ENCODE peak calls at places on chromosomes 5 and 9, in ten cellular contexts. U, K, R, N, Y, J, D, I, V and H are unnamed samples.

GRCh38 chr9:38081356-38082108 is 12.5 kb upstream of the SHB start:
- DNase-seq in U (no peak), K (no peak), R (no peak), N (no peak), Y (no peak), J (no peak), D (no peak), I (peak), V (no peak), H (no peak)

GRCh38 chr5:137296213-137296702 is 202.9 kb downstream of the SPOCK1 start:
- DNase-seq in U (no peak), K (no peak), R (no peak), N (no peak), Y (no peak), J (no peak), D (no peak), I (no peak), V (no peak), H (no peak)

GRCh38 chr9:138053321-138053868 is 175.8 kb downstream of the CACNA1B start:
- DNase-seq in U (no peak), K (no peak), R (no peak), N (no peak), Y (no peak), J (no peak), D (peak), I (peak), V (no peak), H (no peak)

GRCh38 chr9:37415011-37415719 is 7.3 kb upstream of the GRHPR start:
- DNase-seq in U (peak), K (peak), R (peak), N (peak), Y (peak), J (peak), D (peak), I (peak), V (peak), H (peak)

GRCh38 chr5:126864042-126864688 is 87.2 kb downstream of the LMNB1 start:
- DNase-seq in U (no peak), K (no peak), R (no peak), N (no peak), Y (no peak), J (no peak), D (no peak), I (peak), V (no peak), H (no peak)

GRCh38 chr9:113493080-113493615 is 29.6 kb downstream of the RGS3 start:
- DNase-seq in U (no peak), K (no peak), R (no peak), N (no peak), Y (no peak), J (no peak), D (no peak), I (no peak), V (no peak), H (no peak)

GRCh38 chr9:97366889-97367288 is 45.0 kb upstream of the TDRD7 start:
- DNase-seq in U (no peak), K (peak), R (no peak), N (no peak), Y (no peak), J (no peak), D (no peak), I (no peak), V (no peak), H (no peak)

GRCh38 chr9:592225-592624 is 249.3 kb upstream of the DMRT1 start:
- DNase-seq in U (peak), K (no peak), R (no peak), N (no peak), Y (no peak), J (peak), D (no peak), I (peak), V (no peak), H (no peak)

GRCh38 chr9:110131499-110131898 is 76.5 kb downstream of the C9orf152 start:
- DNase-seq in U (peak), K (no peak), R (no peak), N (no peak), Y (no peak), J (no peak), D (no peak), I (no peak), V (no peak), H (no peak)

GRCh38 chr9:18596920-18597319 is 123.0 kb downstream of the ADAMTSL1 start:
- DNase-seq in U (peak), K (no peak), R (no peak), N (peak), Y (no peak), J (peak), D (no peak), I (no peak), V (no peak), H (no peak)

GRCh38 chr9:19642256-19642655 is 146.6 kb downstream of the SLC24A2 start:
- DNase-seq in U (no peak), K (no peak), R (no peak), N (no peak), Y (no peak), J (no peak), D (no peak), I (no peak), V (no peak), H (no peak)

GRCh38 chr5:108249785-108250100 is 132.2 kb downstream of the FBXL17 start:
- DNase-seq in U (no peak), K (no peak), R (no peak), N (no peak), Y (no peak), J (no peak), D (no peak), I (no peak), V (no peak), H (no peak)

GRCh38 chr5:149002053-149002452 is 60.8 kb downstream of the SH3TC2 start:
- DNase-seq in U (peak), K (no peak), R (no peak), N (peak), Y (no peak), J (peak), D (no peak), I (peak), V (no peak), H (peak)

GRCh38 chr5:168813179-168813968 is 234.2 kb upstream of the PANK3 start:
- DNase-seq in U (no peak), K (no peak), R (no peak), N (no peak), Y (no peak), J (no peak), D (no peak), I (no peak), V (peak), H (no peak)

GRCh38 chr5:38556599-38557308 is at the start of gene LIFR:
- DNase-seq in U (peak), K (peak), R (peak), N (peak), Y (peak), J (peak), D (peak), I (peak), V (peak), H (no peak)

GRCh38 chr5:154858251-154858971 is at the start of gene CNOT8:
- DNase-seq in U (peak), K (peak), R (peak), N (peak), Y (peak), J (peak), D (peak), I (peak), V (peak), H (peak)

GRCh38 chr5:154860123-154860522 is 1.7 kb downstream of the CNOT8 start:
- DNase-seq in U (peak), K (no peak), R (no peak), N (peak), Y (no peak), J (peak), D (peak), I (peak), V (peak), H (no peak)

GRCh38 chr5:154857091-154857533 is 1.3 kb upstream of the CNOT8 start:
- DNase-seq in U (peak), K (peak), R (peak), N (no peak), Y (no peak), J (no peak), D (no peak), I (no peak), V (peak), H (peak)

GRCh38 chr5:154858972-154859950 is 834 bp downstream of the CNOT8 start:
- DNase-seq in U (peak), K (no peak), R (no peak), N (no peak), Y (no peak), J (peak), D (no peak), I (peak), V (no peak), H (no peak)

DNA sequence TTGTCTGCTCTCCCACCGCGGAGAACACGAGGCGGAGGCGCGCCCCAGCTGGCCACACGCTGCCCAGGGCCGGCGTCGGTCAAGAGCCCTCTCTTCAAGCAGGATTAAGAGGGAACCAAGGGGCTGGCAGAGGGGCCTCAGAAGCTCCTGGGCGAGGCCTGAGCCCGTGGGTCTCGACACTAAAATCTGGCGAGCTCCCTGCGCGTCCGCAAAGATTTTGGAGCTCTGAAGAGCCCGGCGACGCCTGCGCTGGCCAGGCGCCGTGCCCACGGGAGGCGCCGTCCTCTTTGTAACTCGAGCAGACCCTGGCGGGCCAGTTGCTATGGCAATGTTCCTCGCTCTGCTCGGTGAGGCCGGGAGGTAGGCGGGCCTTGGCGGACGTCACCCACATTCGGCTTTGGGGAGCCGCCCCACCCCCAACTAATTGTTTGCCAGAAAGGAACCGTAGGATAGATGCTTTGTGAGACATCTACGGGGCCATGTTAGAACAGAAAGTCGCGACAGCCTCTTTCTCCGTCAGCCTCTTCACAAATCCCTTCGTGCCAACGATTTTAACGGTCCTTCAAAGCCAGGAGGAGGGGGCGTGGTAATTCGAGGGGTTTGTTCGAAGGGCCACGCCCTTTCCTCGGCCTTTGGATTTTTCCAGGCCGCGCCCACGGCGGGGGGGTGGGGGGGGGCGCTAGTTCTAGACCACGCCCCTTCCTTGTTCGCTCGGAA is 735 bp upstream of the CNOT8 start:
- DNase-seq in U (peak), K (peak), R (peak), N (peak), Y (peak), J (peak), D (peak), I (peak), V (peak), H (peak)
- TF ChIP-seq CTCF in U (no peak), K (no peak), R (no peak), N (no peak), Y (peak), J (no peak), D (peak), I (peak), V (no peak), H (no peak)

GRCh38 chr5:140178082-140178410 is 3.1 kb downstream of the CYSTM1 start:
- DNase-seq in U (no peak), K (no peak), R (no peak), N (no peak), Y (no peak), J (no peak), D (no peak), I (no peak), V (no peak), H (no peak)

GRCh38 chr5:140174014-140174413 is 974 bp upstream of the CYSTM1 start:
- DNase-seq in U (no peak), K (no peak), R (no peak), N (no peak), Y (no peak), J (no peak), D (no peak), I (no peak), V (no peak), H (no peak)

GRCh38 chr5:140174472-140175366 is at the start of gene CYSTM1:
- DNase-seq in U (peak), K (peak), R (peak), N (peak), Y (peak), J (peak), D (peak), I (peak), V (peak), H (peak)

GRCh38 chr5:140176028-140176382 is 1.0 kb downstream of the CYSTM1 start:
- DNase-seq in U (no peak), K (no peak), R (no peak), N (no peak), Y (no peak), J (no peak), D (no peak), I (no peak), V (no peak), H (no peak)

GRCh38 chr5:140175367-140176027 is 509 bp downstream of the CYSTM1 start:
- DNase-seq in U (peak), K (peak), R (peak), N (no peak), Y (peak), J (peak), D (peak), I (peak), V (peak), H (no peak)
- TF ChIP-seq CTCF in U (no peak), K (no peak), R (no peak), N (peak), Y (peak), J (peak), D (peak), I (peak), V (peak), H (no peak)

GRCh38 chr5:111478266-111478665 is 34.1 kb downstream of the STARD4 start:
- DNase-seq in U (no peak), K (no peak), R (no peak), N (no peak), Y (no peak), J (no peak), D (no peak), I (no peak), V (no peak), H (no peak)
- TF ChIP-seq CTCF in U (no peak), K (no peak), R (no peak), N (peak), Y (no peak), J (no peak), D (no peak), I (peak), V (no peak), H (no peak)

DNA sequence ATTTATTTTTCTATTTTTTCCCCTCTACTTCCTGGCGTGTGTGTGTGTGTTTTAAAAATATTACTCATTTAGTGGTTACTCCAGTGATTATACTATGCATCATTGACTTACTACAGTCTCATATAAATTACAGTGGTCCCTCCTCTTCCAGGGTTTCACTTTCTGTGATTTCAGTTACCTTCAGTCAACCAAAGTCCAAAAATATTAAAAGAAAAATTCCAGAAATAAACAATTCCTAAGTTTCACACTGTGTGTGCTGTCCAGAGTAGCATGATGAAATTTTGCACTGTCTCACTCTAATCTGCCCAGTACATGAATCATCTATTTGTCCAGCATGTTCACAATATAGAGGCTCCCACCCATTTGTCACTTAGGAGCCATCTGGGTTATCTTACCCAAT is 47.4 kb upstream of the CCDC112 start:
- DNase-seq in U (peak), K (no peak), R (no peak), N (peak), Y (no peak), J (peak), D (no peak), I (no peak), V (no peak), H (peak)
- TF ChIP-seq CTCF in U (no peak), K (no peak), R (no peak), N (no peak), Y (no peak), J (no peak), D (no peak), I (no peak), V (no peak), H (no peak)

GRCh38 chr5:159990506-159990905 is 18.4 kb upstream of the TTC1 start:
- DNase-seq in U (no peak), K (no peak), R (no peak), N (no peak), Y (no peak), J (peak), D (no peak), I (no peak), V (no peak), H (no peak)
- TF ChIP-seq CTCF in U (no peak), K (no peak), R (no peak), N (no peak), Y (no peak), J (peak), D (peak), I (no peak), V (peak), H (peak)

GRCh38 chr5:150175076-150175475 is 8.5 kb downstream of the CDX1 start:
- DNase-seq in U (no peak), K (no peak), R (no peak), N (no peak), Y (no peak), J (no peak), D (no peak), I (no peak), V (no peak), H (no peak)

GRCh38 chr5:150176745-150177485 is 10.3 kb downstream of the CDX1 start:
- DNase-seq in U (no peak), K (no peak), R (no peak), N (no peak), Y (no peak), J (no peak), D (no peak), I (no peak), V (no peak), H (no peak)

GRCh38 chr5:150177721-150178120 is 11.1 kb downstream of the CDX1 start:
- DNase-seq in U (no peak), K (no peak), R (no peak), N (no peak), Y (no peak), J (no peak), D (no peak), I (no peak), V (no peak), H (no peak)

GRCh38 chr5:150174285-150174684 is 7.7 kb downstream of the CDX1 start:
- DNase-seq in U (no peak), K (no peak), R (no peak), N (no peak), Y (no peak), J (no peak), D (no peak), I (no peak), V (no peak), H (no peak)

GRCh38 chr5:150175536-150175935 is 9.0 kb downstream of the CDX1 start:
- DNase-seq in U (peak), K (peak), R (no peak), N (no peak), Y (no peak), J (peak), D (no peak), I (peak), V (no peak), H (no peak)
- TF ChIP-seq CTCF in U (peak), K (peak), R (no peak), N (peak), Y (peak), J (peak), D (peak), I (peak), V (peak), H (no peak)

GRCh38 chr9:85142461-85143401 is 473.2 kb downstream of the NTRK2 start:
- DNase-seq in U (peak), K (peak), R (no peak), N (no peak), Y (no peak), J (peak), D (peak), I (no peak), V (peak), H (peak)
- TF ChIP-seq CTCF in U (peak), K (peak), R (no peak), N (peak), Y (no peak), J (peak), D (peak), I (peak), V (peak), H (peak)

DNA sequence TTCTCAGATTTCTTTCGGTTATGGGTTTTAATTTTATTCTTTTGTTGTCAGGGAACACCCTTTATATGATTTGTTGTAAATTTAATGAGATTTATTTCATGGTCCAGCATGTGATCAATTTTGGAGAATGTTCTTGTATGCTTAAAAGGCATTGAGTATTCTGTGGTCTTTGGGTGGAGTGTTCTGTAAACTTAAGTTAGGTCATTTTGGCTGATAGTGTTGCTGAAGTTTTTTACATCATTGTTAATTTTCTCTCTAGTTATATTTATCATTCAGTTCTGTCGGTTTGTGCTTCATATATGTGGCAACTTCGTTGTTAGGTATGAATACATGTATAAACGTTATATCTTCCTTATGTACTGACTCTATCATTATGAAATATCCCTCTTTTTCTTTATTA is 55.5 kb downstream of the NIPBL start:
- DNase-seq in U (no peak), K (no peak), R (no peak), N (no peak), Y (no peak), J (no peak), D (no peak), I (no peak), V (no peak), H (no peak)
- TF ChIP-seq CTCF in U (no peak), K (no peak), R (no peak), N (no peak), Y (no peak), J (no peak), D (no peak), I (no peak), V (no peak), H (no peak)

GRCh38 chr5:88647901-88648300 is 235.1 kb downstream of the MEF2C start:
- DNase-seq in U (no peak), K (no peak), R (no peak), N (no peak), Y (no peak), J (no peak), D (no peak), I (no peak), V (no peak), H (no peak)
- TF ChIP-seq CTCF in U (no peak), K (no peak), R (no peak), N (no peak), Y (no peak), J (no peak), D (no peak), I (no peak), V (no peak), H (no peak)